ENCODE peak calls at places on chromosome X, in four cellular contexts. E is endothelial cell of umbilical vein, I is PC-3, S is WERI-Rb-1. V is an unnamed sample.

GRCh38 chrX:13085533-13085932 is 41.1 kb upstream of the FAM9C start:
- DNase-seq in E (no peak), I (no peak), S (no peak), V (no peak)

GRCh38 chrX:66504481-66504880 is 134.4 kb downstream of the EDA2R start:
- DNase-seq in E (no peak), I (no peak), S (no peak), V (peak)

GRCh38 chrX:13646154-13646549 is 6.8 kb upstream of the TCEANC start:
- DNase-seq in E (peak), I (peak), S (peak), V (peak)

GRCh38 chrX:120794525-120794975 is 81.1 kb downstream of the CT47B1 start:
- DNase-seq in E (peak), I (peak), S (no peak), V (peak)

GRCh38 chrX:48890296-48890925 is 7.2 kb downstream of the TIMM17B start:
- DNase-seq in E (no peak), I (peak), S (peak), V (no peak)

GRCh38 chrX:106284431-106285025 is 116.4 kb downstream of the PWWP3B start:
- DNase-seq in E (no peak), I (peak), S (no peak), V (no peak)

GRCh38 chrX:663841-664240 is 33.2 kb downstream of the SHOX start:
- DNase-seq in E (no peak), I (no peak), S (no peak), V (no peak)

GRCh38 chrX:41122664-41123257 is 37.5 kb downstream of the USP9X start:
- DNase-seq in E (no peak), I (no peak), S (no peak), V (no peak)

GRCh38 chrX:109614951-109615350 is 10.0 kb downstream of the KCNE5 start:
- DNase-seq in E (no peak), I (no peak), S (no peak), V (no peak)

GRCh38 chrX:76427560-76428242 is at the start of gene MAGEE1:
- DNase-seq in E (peak), I (peak), S (peak), V (peak)

GRCh38 chrX:49291615-49292337 is 11.7 kb upstream of the GAGE10 start:
- DNase-seq in E (peak), I (peak), S (peak), V (peak)

GRCh38 chrX:48919360-48919821 is 567 bp upstream of the PIM2 start:
- DNase-seq in E (no peak), I (no peak), S (peak), V (no peak)

DNA sequence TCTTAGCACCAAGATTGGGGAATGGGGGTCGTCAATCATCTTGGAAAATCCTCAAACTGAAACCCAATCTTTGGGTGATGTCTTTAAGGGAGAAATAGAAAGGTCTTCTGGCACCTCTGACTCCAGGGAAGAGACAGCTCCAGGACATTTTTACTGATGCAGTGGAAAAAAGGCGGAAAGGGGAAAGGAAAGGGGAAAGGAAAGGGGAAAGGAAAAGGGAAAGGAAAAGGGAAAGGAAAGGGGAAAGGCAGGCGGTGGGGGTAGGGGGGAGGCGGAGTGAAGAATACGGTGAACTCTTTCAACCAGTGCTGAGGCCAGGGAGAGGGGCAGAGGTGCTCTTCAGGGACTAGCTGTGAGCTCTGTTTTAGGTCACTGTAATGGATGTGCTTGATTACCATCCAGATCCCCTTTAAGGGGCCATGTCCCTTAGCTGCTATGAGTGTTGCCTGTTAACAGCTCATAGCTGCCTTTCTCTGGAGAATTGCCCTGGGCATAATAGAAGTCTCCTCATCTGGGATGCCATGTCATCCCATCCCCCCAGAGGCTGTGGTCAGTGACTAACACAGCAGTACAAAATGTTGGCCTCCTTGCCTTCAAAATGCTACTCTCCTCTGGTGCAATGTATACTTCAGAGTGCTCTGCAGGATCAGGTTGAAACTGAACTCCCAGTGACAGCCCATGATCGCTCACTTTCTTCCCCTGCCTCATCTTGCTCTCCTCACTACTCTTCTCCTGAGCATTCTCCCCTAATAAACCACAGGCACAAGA is 92.4 kb upstream of the AP1S2 start:
- DNase-seq in E (no peak), I (peak), S (no peak), V (peak)
- TF ChIP-seq CTCF in E (no peak), I (no peak), S (no peak), V (no peak)

GRCh38 chrX:153854702-153855101 is 24.4 kb upstream of the PDZD4 start:
- DNase-seq in E (no peak), I (no peak), S (no peak), V (no peak)
- TF ChIP-seq CTCF in E (no peak), I (no peak), S (peak), V (no peak)

DNA sequence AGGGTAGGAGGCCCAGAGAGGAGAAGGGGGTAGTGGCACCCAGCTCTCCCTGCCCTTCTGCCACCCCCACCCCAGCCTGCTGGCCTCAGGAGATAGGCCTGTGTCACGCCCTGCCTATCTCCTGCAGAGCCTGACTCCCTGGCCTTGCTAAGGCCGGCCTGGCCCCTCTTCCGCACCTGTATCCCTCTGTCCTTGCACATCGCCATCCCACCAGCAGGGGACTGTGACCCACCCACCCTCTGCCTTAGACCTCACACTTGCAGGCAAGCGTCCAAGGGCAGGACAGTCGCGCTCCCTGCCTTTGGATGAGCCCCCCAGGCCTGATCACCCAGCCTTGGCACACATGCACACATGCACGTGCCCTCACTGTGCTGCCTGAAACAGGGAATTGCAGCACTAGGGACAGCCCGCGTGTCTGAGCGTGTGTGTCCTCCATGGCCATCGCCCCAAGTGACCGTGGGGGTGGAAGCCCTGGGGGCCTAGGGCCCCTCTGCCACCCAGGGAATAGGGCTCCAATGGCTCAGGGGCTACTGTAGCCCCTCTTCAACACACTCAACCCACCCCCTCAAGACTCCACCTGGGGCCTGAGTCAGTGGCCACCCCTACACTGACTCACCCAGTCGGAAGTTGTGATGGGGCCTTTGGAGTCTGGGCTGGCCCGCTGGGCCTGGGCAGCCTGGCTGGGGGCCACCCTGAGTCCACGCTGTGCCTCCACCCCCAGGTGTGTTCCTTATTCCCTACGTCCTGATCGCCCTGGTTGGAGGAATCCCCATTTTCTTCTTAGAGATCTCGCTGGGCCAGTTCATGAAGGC is 2.1 kb downstream of the SLC6A8 start:
- DNase-seq in E (no peak), I (peak), S (peak), V (peak)
- TF ChIP-seq CTCF in E (peak), I (peak), S (peak), V (no peak)

DNA sequence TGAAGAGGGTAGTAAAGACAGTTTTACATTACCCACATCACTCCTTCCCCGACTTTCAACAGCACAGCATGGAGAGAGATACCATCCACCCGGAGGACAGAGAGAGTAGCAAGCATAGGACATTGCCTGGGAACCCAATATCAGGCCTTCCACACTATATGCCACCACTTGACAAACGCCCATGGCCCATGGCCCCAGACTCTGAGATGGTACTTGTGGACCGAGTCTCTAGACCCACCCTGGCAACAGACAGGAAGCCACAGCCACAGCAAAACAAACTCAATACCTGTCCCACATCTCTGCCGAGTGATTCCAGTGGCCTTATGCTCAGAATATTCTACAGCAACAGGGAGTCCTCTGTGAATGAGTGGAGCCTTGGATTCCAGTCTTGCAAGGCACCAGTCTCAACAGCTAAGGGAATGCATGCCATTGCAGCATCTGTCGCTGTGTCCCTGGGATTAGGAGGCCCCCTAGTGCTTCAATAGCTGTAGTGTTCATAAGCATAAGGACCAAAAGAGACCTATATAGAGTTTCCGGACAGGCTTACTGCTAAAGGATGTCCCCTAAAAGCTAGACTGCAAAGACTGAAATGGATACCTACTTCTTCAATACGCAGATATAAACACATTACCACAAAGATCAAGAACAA is 14.7 kb upstream of the CT55 start:
- DNase-seq in E (peak), I (peak), S (peak), V (peak)
- TF ChIP-seq CTCF in E (peak), I (peak), S (peak), V (peak)

GRCh38 chrX:103918050-103918449 is 44.4 kb upstream of the TMSB15B start:
- DNase-seq in E (peak), I (peak), S (peak), V (peak)

GRCh38 chrX:103919336-103919682 is 43.1 kb upstream of the TMSB15B start:
- DNase-seq in E (no peak), I (peak), S (peak), V (peak)

GRCh38 chrX:103913356-103914020 is 48.9 kb upstream of the TMSB15B start:
- DNase-seq in E (no peak), I (peak), S (no peak), V (no peak)

GRCh38 chrX:103918584-103919335 is 43.7 kb upstream of the TMSB15B start:
- DNase-seq in E (peak), I (peak), S (peak), V (peak)
- TF ChIP-seq CTCF in E (no peak), I (no peak), S (no peak), V (no peak)

GRCh38 chrX:129650821-129651510 is 3.8 kb downstream of the APLN start:
- DNase-seq in E (no peak), I (no peak), S (no peak), V (no peak)

GRCh38 chrX:129652565-129653169 is 2.1 kb downstream of the APLN start:
- DNase-seq in E (no peak), I (no peak), S (no peak), V (no peak)

GRCh38 chrX:129650183-129650689 is 4.5 kb downstream of the APLN start:
- DNase-seq in E (no peak), I (no peak), S (no peak), V (no peak)

GRCh38 chrX:129653181-129653984 is 1.4 kb downstream of the APLN start:
- DNase-seq in E (no peak), I (no peak), S (no peak), V (no peak)

GRCh38 chrX:129651756-129652564 is 2.8 kb downstream of the APLN start:
- DNase-seq in E (no peak), I (no peak), S (no peak), V (no peak)
- TF ChIP-seq CTCF in E (no peak), I (no peak), S (no peak), V (no peak)

GRCh38 chrX:1748408-1748807 is 133.5 kb downstream of the ASMT start:
- DNase-seq in E (no peak), I (no peak), S (no peak), V (no peak)
- TF ChIP-seq CTCF in E (no peak), I (no peak), S (no peak), V (no peak)

GRCh38 chrX:128458888-128459287 is 406.7 kb upstream of the ACTRT1 start:
- DNase-seq in E (no peak), I (peak), S (no peak), V (peak)

GRCh38 chrX:128457674-128458073 is 405.5 kb upstream of the ACTRT1 start:
- DNase-seq in E (no peak), I (no peak), S (no peak), V (peak)

GRCh38 chrX:128464091-128464490 is 411.9 kb upstream of the ACTRT1 start:
- DNase-seq in E (no peak), I (peak), S (no peak), V (peak)

DNA sequence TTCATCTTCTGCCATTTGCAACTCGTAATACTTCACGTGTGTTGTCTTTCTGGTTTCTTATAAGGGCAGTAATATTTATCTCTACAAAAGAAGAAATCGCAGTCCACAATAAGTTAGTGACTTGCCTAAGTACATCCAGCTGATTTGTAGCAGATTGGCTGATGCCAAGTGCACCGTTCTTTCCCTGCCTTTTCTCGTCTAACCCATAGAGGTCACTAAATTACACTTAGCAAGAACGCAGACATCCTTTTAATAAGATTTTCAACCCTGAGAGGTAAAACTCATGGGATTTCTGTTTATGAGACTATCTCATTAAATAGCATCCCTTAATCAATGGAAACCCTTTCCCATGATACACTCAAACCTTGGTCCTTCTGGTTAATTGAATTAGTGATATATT is 408.6 kb upstream of the ACTRT1 start:
- DNase-seq in E (peak), I (peak), S (no peak), V (peak)
- TF ChIP-seq CTCF in E (no peak), I (peak), S (peak), V (no peak)

GRCh38 chrX:149870840-149871239 is 10.1 kb upstream of the MAGEA8 start:
- DNase-seq in E (no peak), I (no peak), S (no peak), V (no peak)

GRCh38 chrX:149871433-149871832 is 9.6 kb upstream of the MAGEA8 start:
- DNase-seq in E (no peak), I (no peak), S (no peak), V (no peak)

GRCh38 chrX:149877157-149877556 is 3.8 kb upstream of the MAGEA8 start:
- DNase-seq in E (no peak), I (peak), S (no peak), V (no peak)

GRCh38 chrX:149867488-149867887 is 13.5 kb upstream of the MAGEA8 start:
- DNase-seq in E (no peak), I (no peak), S (no peak), V (no peak)

DNA sequence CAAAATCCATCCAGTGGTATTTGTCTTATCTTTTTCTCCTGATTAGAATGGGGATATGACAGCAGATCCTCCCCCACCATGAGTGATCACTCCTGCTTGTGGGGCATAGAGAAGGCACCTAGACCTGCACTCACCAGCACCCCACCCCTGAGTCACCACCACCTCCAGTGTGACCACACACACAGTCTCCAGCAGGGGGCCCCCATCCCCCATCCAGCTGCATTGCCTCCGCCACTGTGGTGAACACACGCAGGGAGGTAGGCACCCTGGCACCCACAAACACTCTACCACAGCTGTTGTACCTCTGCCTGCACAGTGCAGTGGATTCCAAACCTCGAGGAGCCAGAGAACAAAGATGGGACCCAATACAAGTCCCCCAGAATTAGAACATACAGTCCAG is 9.0 kb upstream of the MAGEA8 start:
- DNase-seq in E (peak), I (peak), S (peak), V (peak)
- TF ChIP-seq CTCF in E (peak), I (peak), S (peak), V (peak)

DNA sequence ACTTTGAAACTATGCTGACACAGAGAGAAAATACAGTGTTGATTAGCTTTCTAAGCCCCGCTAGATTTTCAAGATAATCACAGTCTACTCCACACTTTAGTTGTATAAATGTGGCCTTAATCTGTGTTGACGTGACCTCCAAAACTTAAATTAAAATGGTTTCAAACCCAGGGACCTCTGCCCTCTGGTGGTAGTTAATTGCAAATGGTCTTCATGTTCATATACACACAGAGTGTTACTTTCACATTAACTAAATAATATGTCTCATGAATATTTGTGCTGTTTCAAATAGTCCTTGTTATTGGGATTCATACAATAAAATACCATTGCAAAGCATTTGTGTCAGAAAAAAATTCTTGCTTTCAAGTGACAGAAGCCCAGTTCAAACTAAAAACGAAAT is 64.3 kb downstream of the TASL start:
- DNase-seq in E (peak), I (peak), S (no peak), V (peak)
- TF ChIP-seq CTCF in E (peak), I (peak), S (peak), V (peak)